ENCODE peak calls at places on chromosomes 11 and 22, in seven cellular contexts. G is GOT3; W is left lobe of liver; X is stimulated activated CD8-positive, alpha-beta memory T cell treated with anti-CD3 and anti-CD28 coated beads, Interleukin-4, amount 100 ng/mL, for 48 hours; T is activated T-cell treated with anti-CD3 and anti-CD28 coated beads, Interleukin-2, amount 50 U/mL, for 72 hours; M is heart left ventricle; E is HEK293T. J is an unnamed sample.

GRCh38 chr11:44607324-44607962 is 42.0 kb downstream of the CD82 start:
- DNase-seq in W (no peak), M (no peak), G (no peak), X (peak), T (peak), E (no peak), J (no peak)

GRCh38 chr22:25367756-25368155 is 148.3 kb downstream of the CRYBB2 start:
- DNase-seq in T (no peak), X (no peak), M (no peak), E (no peak), G (no peak), W (no peak), J (no peak)

GRCh38 chr11:10809373-10810199 is 860 bp upstream of the EIF4G2 start:
- DNase-seq in G (no peak), E (no peak), M (peak), T (peak), X (peak), W (no peak), J (no peak)

GRCh38 chr11:101566626-101567025 is 17.2 kb downstream of the TRPC6 start:
- DNase-seq in X (no peak), G (no peak), E (no peak), T (no peak), W (no peak), M (no peak), J (no peak)

GRCh38 chr22:45777046-45777851 is 105.6 kb downstream of the ATXN10 start:
- DNase-seq in E (no peak), X (no peak), W (no peak), G (no peak), T (no peak), M (no peak), J (no peak)

GRCh38 chr11:130485983-130486970 is 37.8 kb downstream of the ADAMTS15 start:
- DNase-seq in G (no peak), W (no peak), E (peak), M (no peak), X (no peak), T (no peak), J (no peak)

GRCh38 chr11:74462009-74462408 is 5.3 kb downstream of the KCNE3 start:
- DNase-seq in E (no peak), X (no peak), G (no peak), M (peak), W (peak), T (no peak), J (peak)

GRCh38 chr11:128582496-128583366 is 4.6 kb downstream of the ETS1 start:
- DNase-seq in T (peak), M (no peak), W (no peak), X (no peak), E (no peak), G (no peak), J (no peak)

GRCh38 chr11:5620606-5621521 is 3.9 kb upstream of the TRIM34 start:
- DNase-seq in W (no peak), G (no peak), X (no peak), E (no peak), M (no peak), T (no peak), J (no peak)

GRCh38 chr22:23531283-23531921 is 48.7 kb downstream of the IGLL1 start:
- DNase-seq in X (no peak), T (no peak), E (no peak), G (no peak), M (no peak), W (no peak), J (no peak)

GRCh38 chr22:22139364-22139763 is 105.2 kb upstream of the VPREB1 start:
- DNase-seq in G (no peak), X (no peak), M (no peak), E (no peak), W (no peak), T (no peak), J (no peak)

GRCh38 chr22:31828739-31829138 is 74.9 kb downstream of the DEPDC5 start:
- DNase-seq in T (no peak), E (no peak), G (no peak), X (no peak), M (no peak), W (no peak), J (no peak)

GRCh38 chr11:114179234-114179941 is 116.8 kb upstream of the NNMT start:
- DNase-seq in E (no peak), T (no peak), W (peak), M (peak), G (no peak), X (no peak), J (peak)

GRCh38 chr11:79400717-79401330 is 40.0 kb downstream of the TENM4 start:
- DNase-seq in G (no peak), E (peak), X (no peak), T (peak), M (no peak), W (peak), J (no peak)

GRCh38 chr11:59833602-59834001 is 11.7 kb downstream of the CBLIF start:
- DNase-seq in T (no peak), W (no peak), M (no peak), G (no peak), E (no peak), X (no peak), J (no peak)

GRCh38 chr22:47285981-47286380 is 523.5 kb downstream of the TBC1D22A start:
- DNase-seq in X (no peak), W (no peak), M (no peak), T (no peak), G (no peak), E (no peak), J (no peak)

GRCh38 chr11:78161346-78161745 is 21.9 kb upstream of the ALG8 start:
- DNase-seq in W (no peak), T (no peak), M (no peak), G (no peak), X (no peak), E (no peak), J (no peak)

GRCh38 chr11:77202941-77203900 is 75.2 kb downstream of the MYO7A start:
- DNase-seq in X (no peak), E (no peak), W (no peak), G (no peak), M (no peak), T (no peak), J (no peak)

GRCh38 chr22:36341640-36342041 is 46.1 kb downstream of the MYH9 start:
- DNase-seq in W (peak), T (no peak), M (no peak), X (no peak), G (no peak), E (no peak), J (no peak)

GRCh38 chr22:50507421-50507990 is at the start of gene LMF2:
- DNase-seq in X (peak), T (peak), M (peak), E (peak), W (peak), G (peak), J (peak)

GRCh38 chr11:76236092-76237026 is 30.1 kb upstream of the WNT11 start:
- DNase-seq in W (no peak), T (peak), X (peak), M (peak), E (peak), G (no peak), J (peak)

GRCh38 chr11:58652726-58653280 is 30.3 kb downstream of the CNTF start:
- DNase-seq in M (no peak), T (no peak), X (no peak), W (no peak), G (no peak), E (no peak), J (no peak)

GRCh38 chr11:111735262-111736116 is 30.7 kb downstream of the PPP2R1B start:
- DNase-seq in M (peak), E (peak), X (no peak), T (no peak), G (peak), W (peak), J (peak)